ENCODE peak calls at places on chromosomes 12 and 14, in four cellular contexts. E is HFF-Myc, H is AG04450, X is adrenal gland. O is an unnamed sample.

GRCh38 chr12:78835493-78835892 is 29.1 kb upstream of the SYT1 start:
- DNase-seq in E (no peak), H (no peak), X (no peak), O (no peak)

GRCh38 chr12:50275545-50275944 is 7.8 kb downstream of the LIMA1 start:
- DNase-seq in E (no peak), H (no peak), X (peak), O (no peak)

GRCh38 chr12:7160183-7160582 is 29.3 kb upstream of the PEX5 start:
- DNase-seq in E (no peak), H (no peak), X (no peak), O (no peak)

GRCh38 chr14:55297611-55298323 is 26.5 kb downstream of the FBXO34 start:
- DNase-seq in E (no peak), H (no peak), X (no peak), O (no peak)

GRCh38 chr14:85273099-85273677 is 256.8 kb upstream of the FLRT2 start:
- DNase-seq in E (no peak), H (no peak), X (no peak), O (peak)

GRCh38 chr12:121669525-121669908 is at the start of gene MORN3:
- DNase-seq in E (no peak), H (no peak), X (no peak), O (no peak)

GRCh38 chr14:66850258-66850897 is 338.9 kb upstream of the GARIN2 start:
- DNase-seq in E (no peak), H (no peak), X (no peak), O (no peak)

GRCh38 chr14:92647499-92648279 is 100.7 kb downstream of the LGMN start:
- DNase-seq in E (no peak), H (no peak), X (peak), O (peak)

GRCh38 chr12:79737875-79738718 is 47.3 kb upstream of the PAWR start:
- DNase-seq in E (peak), H (no peak), X (peak), O (peak)

GRCh38 chr12:130086248-130086647 is 76.0 kb upstream of the FZD10 start:
- DNase-seq in E (no peak), H (no peak), X (no peak), O (no peak)

GRCh38 chr12:84056-84455 is 17.5 kb downstream of the IQSEC3 start:
- DNase-seq in E (no peak), H (no peak), X (no peak), O (no peak)

GRCh38 chr14:75440733-75441474 is 13.1 kb downstream of the JDP2 start:
- DNase-seq in E (no peak), H (peak), X (peak), O (peak)

GRCh38 chr12:89087149-89087834 is 265.0 kb downstream of the DUSP6 start:
- DNase-seq in E (no peak), H (no peak), X (no peak), O (no peak)

GRCh38 chr14:32109676-32110075 is 32.6 kb downstream of the ARHGAP5 start:
- DNase-seq in E (peak), H (peak), X (no peak), O (peak)

GRCh38 chr12:115943630-115944391 is 333.7 kb downstream of the MED13L start:
- DNase-seq in E (no peak), H (no peak), X (no peak), O (peak)

GRCh38 chr12:81888341-81888740 is 129.2 kb upstream of the PPFIA2 start:
- DNase-seq in E (no peak), H (no peak), X (no peak), O (no peak)

GRCh38 chr12:113278631-113279030 is 56.3 kb downstream of the SLC8B1 start:
- DNase-seq in E (no peak), H (no peak), X (peak), O (no peak)

GRCh38 chr14:80781968-80782367 is 159.6 kb downstream of the CEP128 start:
- DNase-seq in E (no peak), H (no peak), X (no peak), O (peak)

GRCh38 chr12:92158711-92159534 is 13.3 kb upstream of the BTG1 start:
- DNase-seq in E (no peak), H (no peak), X (no peak), O (no peak)

GRCh38 chr12:19700969-19701368 is 261.7 kb downstream of the AEBP2 start:
- DNase-seq in E (no peak), H (no peak), X (no peak), O (no peak)

GRCh38 chr12:24909667-24910066 is 39.2 kb downstream of the BCAT1 start:
- DNase-seq in E (peak), H (peak), X (peak), O (peak)

GRCh38 chr14:80940146-80940545 is 1.4 kb downstream of the CEP128 start:
- DNase-seq in E (no peak), H (no peak), X (no peak), O (no peak)

GRCh38 chr14:99564256-99564902 is 39.6 kb downstream of the CCDC85C start:
- DNase-seq in E (no peak), H (peak), X (peak), O (peak)

GRCh38 chr12:29023436-29024076 is 125.5 kb upstream of the FAR2 start:
- DNase-seq in E (no peak), H (no peak), X (no peak), O (no peak)

GRCh38 chr14:93114068-93114710 is 1.5 kb downstream of the ITPK1 start:
- DNase-seq in E (no peak), H (no peak), X (peak), O (no peak)

GRCh38 chr12:53974084-53975018 is at the start of gene HOTAIR:
- DNase-seq in E (no peak), H (no peak), X (no peak), O (no peak)

GRCh38 chr14:67641480-67641879 is 21.8 kb downstream of the ARG2 start:
- DNase-seq in E (no peak), H (no peak), X (no peak), O (no peak)

GRCh38 chr14:56949828-56950227 is 139.5 kb upstream of the OTX2 start:
- DNase-seq in E (no peak), H (no peak), X (no peak), O (peak)

GRCh38 chr12:47791351-47791746 is 18.3 kb downstream of the SLC48A1 start:
- DNase-seq in E (no peak), H (no peak), X (no peak), O (no peak)

GRCh38 chr12:46692606-46693005 is 133.2 kb downstream of the SLC38A4 start:
- DNase-seq in E (no peak), H (no peak), X (no peak), O (no peak)

GRCh38 chr12:1914116-1914911 is 4.1 kb downstream of the CACNA2D4 start:
- DNase-seq in E (no peak), H (no peak), X (no peak), O (no peak)

GRCh38 chr12:29026419-29026818 is 122.7 kb upstream of the FAR2 start:
- DNase-seq in E (peak), H (no peak), X (no peak), O (no peak)

GRCh38 chr12:3436496-3437060 is 54.4 kb upstream of the PRMT8 start:
- DNase-seq in E (no peak), H (no peak), X (no peak), O (no peak)

GRCh38 chr12:94616217-94616729 is 34.1 kb downstream of the TMCC3 start:
- DNase-seq in E (no peak), H (no peak), X (no peak), O (peak)

GRCh38 chr12:57238854-57239554 is 9.5 kb downstream of the SHMT2 start:
- DNase-seq in E (no peak), H (peak), X (peak), O (peak)

DNA sequence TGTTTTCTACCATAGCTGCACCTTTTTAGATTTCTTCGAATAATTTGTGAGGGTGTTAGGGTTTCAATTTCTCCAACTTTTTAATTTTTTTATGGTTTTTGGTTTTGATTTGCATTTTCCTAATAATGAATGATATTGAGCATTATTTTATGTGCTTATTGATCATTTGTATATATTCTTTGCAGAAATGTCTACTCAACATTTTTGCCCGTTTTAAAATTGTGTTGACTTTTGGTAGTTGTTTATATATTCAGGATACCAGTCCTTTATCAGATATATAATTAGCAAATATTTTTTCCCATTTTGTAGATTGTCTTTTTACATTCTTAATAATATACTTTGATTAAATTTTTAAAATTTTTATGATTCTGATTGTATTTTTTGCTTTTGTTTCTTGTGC is 306.7 kb downstream of the LRFN5 start:
- DNase-seq in E (no peak), H (no peak), X (no peak), O (no peak)
- TF ChIP-seq CTCF in E (no peak), H (no peak), X (no peak), O (no peak)

GRCh38 chr12:31807773-31808097 is 78.9 kb upstream of the AMN1 start:
- DNase-seq in E (no peak), H (no peak), X (no peak), O (no peak)
- H3K4me3 ChIP-seq in E (no peak), H (no peak), X (no peak), O (no peak)

DNA sequence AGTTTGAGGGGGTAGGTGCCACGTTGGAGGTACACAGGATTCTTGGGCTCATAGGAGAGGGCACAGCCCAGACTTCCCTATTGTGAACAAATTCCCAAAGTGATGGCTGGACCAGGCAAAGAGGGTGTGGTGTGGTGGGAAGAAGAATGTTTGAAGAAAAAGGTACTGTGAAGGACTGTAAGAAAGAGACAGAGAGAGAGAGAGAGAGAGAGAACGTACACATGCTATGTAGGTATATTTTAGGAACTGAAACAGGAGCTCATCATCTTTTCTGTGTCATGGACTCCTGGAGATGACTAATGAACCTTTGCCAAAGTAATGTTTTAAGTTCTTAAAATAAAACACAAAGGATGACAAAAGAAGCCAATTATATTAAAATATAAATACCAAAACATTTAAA is 24.5 kb downstream of the SLC17A8 start:
- DNase-seq in E (no peak), H (no peak), X (no peak), O (no peak)
- TF ChIP-seq CTCF in E (no peak), H (no peak), X (no peak), O (no peak)

GRCh38 chr14:89903340-89903965 is 51.1 kb downstream of the EFCAB11 start:
- DNase-seq in E (no peak), H (no peak), X (no peak), O (no peak)

GRCh38 chr14:89900822-89901221 is 53.7 kb downstream of the EFCAB11 start:
- DNase-seq in E (no peak), H (no peak), X (no peak), O (no peak)

GRCh38 chr14:89899917-89900680 is 54.4 kb downstream of the EFCAB11 start:
- DNase-seq in E (no peak), H (no peak), X (no peak), O (peak)

GRCh38 chr14:89906000-89906399 is 48.5 kb downstream of the EFCAB11 start:
- DNase-seq in E (no peak), H (no peak), X (no peak), O (no peak)

DNA sequence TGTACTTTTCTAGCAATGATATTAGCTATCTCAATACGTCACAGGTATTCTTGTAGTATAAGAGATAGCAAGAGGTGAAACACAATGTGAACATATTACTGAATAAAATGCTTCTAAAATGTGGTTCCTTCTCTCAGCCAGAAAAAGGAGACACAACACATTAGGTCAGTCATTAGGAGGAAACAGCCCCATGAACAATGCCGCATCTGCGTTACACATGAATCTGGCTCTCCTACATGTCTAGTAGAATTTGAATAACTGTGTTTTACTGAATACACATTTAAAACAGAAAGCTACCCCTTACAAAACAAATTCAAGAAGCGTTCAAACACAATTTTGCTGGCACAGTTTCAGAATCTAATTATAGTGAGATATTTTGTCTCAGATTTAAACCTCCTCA is 51.7 kb downstream of the EFCAB11 start:
- DNase-seq in E (no peak), H (no peak), X (no peak), O (no peak)
- H3K4me3 ChIP-seq in E (no peak), H (no peak), X (no peak), O (no peak)

GRCh38 chr12:108320503-108321293 is 18.4 kb downstream of the CMKLR1 start:
- DNase-seq in E (no peak), H (no peak), X (no peak), O (no peak)
- TF ChIP-seq CTCF in E (no peak), H (no peak), X (no peak), O (no peak)

DNA sequence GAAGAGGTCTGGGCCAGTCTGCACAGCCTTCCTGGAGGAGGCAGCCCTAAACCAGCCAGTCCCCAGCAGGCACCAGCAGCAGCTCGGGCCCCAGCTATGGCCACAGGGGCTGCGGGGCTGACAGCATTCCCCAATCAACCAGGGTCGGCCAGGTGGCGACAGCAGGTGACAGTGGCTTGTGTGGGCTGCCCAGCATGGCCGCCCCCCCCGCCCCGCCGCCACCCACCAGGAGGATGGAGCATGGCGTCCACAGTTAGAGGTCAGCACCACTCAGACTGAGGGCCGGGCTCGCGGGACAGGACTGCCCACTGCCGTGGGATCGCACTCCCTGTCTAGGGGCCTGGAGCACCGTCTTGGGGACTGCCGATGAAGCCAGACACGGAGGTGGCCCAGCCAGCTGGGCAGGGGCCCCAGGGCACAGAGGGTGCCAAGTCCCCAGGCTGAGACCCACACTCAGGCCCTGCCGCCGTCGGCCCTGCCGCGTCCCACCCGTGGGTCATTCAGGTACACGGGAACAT is 15.0 kb downstream of the AKT1 start:
- DNase-seq in E (no peak), H (no peak), X (no peak), O (no peak)
- H3K4me3 ChIP-seq in E (no peak), H (no peak), X (no peak), O (no peak)

GRCh38 chr14:51939211-51939705 is 50.1 kb upstream of the RTRAF start:
- DNase-seq in E (no peak), H (no peak), X (no peak), O (no peak)
- TF ChIP-seq CTCF in E (no peak), H (no peak), X (no peak), O (no peak)

GRCh38 chr14:24138396-24139271 is 2.6 kb downstream of the PSME1 start:
- DNase-seq in E (no peak), H (no peak), X (no peak), O (no peak)
- H3K4me3 ChIP-seq in E (no peak), H (no peak), X (no peak), O (no peak)

GRCh38 chr14:103087343-103087835 is 3.4 kb downstream of the LBHD2 start:
- DNase-seq in E (no peak), H (no peak), X (no peak), O (no peak)
- TF ChIP-seq CTCF in E (no peak), H (no peak), X (no peak), O (no peak)

GRCh38 chr14:69270795-69271708 is 11.1 kb downstream of the GALNT16 start:
- DNase-seq in E (no peak), H (no peak), X (peak), O (no peak)
- H3K4me3 ChIP-seq in E (no peak), H (no peak), X (no peak), O (no peak)